ENCODE peak calls at places on chromosomes 1 and 21, in five cellular contexts. N is spleen, L is fibroblast of villous mesenchyme, F is Panc1, J is fibroblast of lung. G is an unnamed sample.

GRCh38 chr21:46159390-46159789 is 4.0 kb upstream of the FTCD start:
- DNase-seq in N (no peak), L (no peak), F (no peak), J (no peak), G (no peak)

GRCh38 chr1:31696246-31696645 is 7.6 kb downstream of the COL16A1 start:
- DNase-seq in N (no peak), L (no peak), F (no peak), J (no peak), G (no peak)

GRCh38 chr1:116763787-116764465 is 9.7 kb downstream of the CD2 start:
- DNase-seq in N (peak), L (no peak), F (no peak), J (no peak), G (no peak)

GRCh38 chr1:235278915-235279292 is 49.1 kb downstream of the ARID4B start:
- DNase-seq in N (no peak), L (no peak), F (no peak), J (no peak), G (no peak)

GRCh38 chr1:176119549-176119948 is 87.5 kb downstream of the COP1 start:
- DNase-seq in N (no peak), L (no peak), F (peak), J (peak), G (no peak)

GRCh38 chr1:53135735-53136114 is 6.7 kb downstream of the SLC1A7 start:
- DNase-seq in N (peak), L (peak), F (no peak), J (peak), G (no peak)

GRCh38 chr1:77514871-77515776 is 167.3 kb downstream of the ZZZ3 start:
- DNase-seq in N (no peak), L (peak), F (no peak), J (peak), G (no peak)

GRCh38 chr1:40224040-40224439 is 23.7 kb upstream of the TMCO2 start:
- DNase-seq in N (no peak), L (no peak), F (no peak), J (no peak), G (no peak)

GRCh38 chr1:156090822-156091188 is 8.5 kb upstream of the MEX3A start:
- DNase-seq in N (peak), L (peak), F (no peak), J (peak), G (no peak)

GRCh38 chr1:171455967-171456366 is 29.4 kb upstream of the PRRC2C start:
- DNase-seq in N (no peak), L (no peak), F (no peak), J (no peak), G (no peak)

GRCh38 chr1:151157067-151157531 is 650 bp downstream of the TNFAIP8L2 start:
- DNase-seq in N (peak), L (no peak), F (no peak), J (no peak), G (no peak)

GRCh38 chr1:91883470-91883869 is 2.5 kb downstream of the TGFBR3 start:
- DNase-seq in N (no peak), L (peak), F (no peak), J (peak), G (no peak)

GRCh38 chr1:156281281-156282142 is 1.1 kb downstream of the SMG5 start:
- DNase-seq in N (no peak), L (no peak), F (no peak), J (peak), G (no peak)

GRCh38 chr1:224783006-224783651 is 146.3 kb upstream of the DNAH14 start:
- DNase-seq in N (no peak), L (no peak), F (no peak), J (no peak), G (no peak)

GRCh38 chr1:14662116-14662515 is 63.6 kb downstream of the KAZN start:
- DNase-seq in N (no peak), L (no peak), F (no peak), J (no peak), G (no peak)

GRCh38 chr1:48066951-48067350 is 69.8 kb upstream of the TRABD2B start:
- DNase-seq in N (no peak), L (no peak), F (no peak), J (no peak), G (peak)

GRCh38 chr1:67431156-67431765 is 1.1 kb upstream of the SERBP1 start:
- DNase-seq in N (no peak), L (no peak), F (no peak), J (no peak), G (no peak)

GRCh38 chr1:15758537-15758936 is at the start of gene FBLIM1:
- DNase-seq in N (no peak), L (no peak), F (no peak), J (no peak), G (no peak)

GRCh38 chr1:186212574-186213224 is 162.4 kb downstream of the TPR start:
- DNase-seq in N (no peak), L (peak), F (peak), J (peak), G (peak)

GRCh38 chr1:37471345-37472231 is 2.8 kb upstream of the ZC3H12A start:
- DNase-seq in N (peak), L (peak), F (peak), J (peak), G (no peak)

GRCh38 chr1:154998818-154999650 is 3.6 kb upstream of the ZBTB7B start:
- DNase-seq in N (peak), L (peak), F (no peak), J (peak), G (no peak)

GRCh38 chr1:59199734-59200376 is 97.0 kb upstream of the FGGY start:
- DNase-seq in N (no peak), L (no peak), F (no peak), J (no peak), G (no peak)

GRCh38 chr21:34812510-34813265 is 143.9 kb downstream of the CLIC6 start:
- DNase-seq in N (no peak), L (peak), F (peak), J (peak), G (no peak)

GRCh38 chr1:55000110-55000815 is 1.5 kb downstream of the BSND start:
- DNase-seq in N (no peak), L (no peak), F (no peak), J (no peak), G (no peak)

DNA sequence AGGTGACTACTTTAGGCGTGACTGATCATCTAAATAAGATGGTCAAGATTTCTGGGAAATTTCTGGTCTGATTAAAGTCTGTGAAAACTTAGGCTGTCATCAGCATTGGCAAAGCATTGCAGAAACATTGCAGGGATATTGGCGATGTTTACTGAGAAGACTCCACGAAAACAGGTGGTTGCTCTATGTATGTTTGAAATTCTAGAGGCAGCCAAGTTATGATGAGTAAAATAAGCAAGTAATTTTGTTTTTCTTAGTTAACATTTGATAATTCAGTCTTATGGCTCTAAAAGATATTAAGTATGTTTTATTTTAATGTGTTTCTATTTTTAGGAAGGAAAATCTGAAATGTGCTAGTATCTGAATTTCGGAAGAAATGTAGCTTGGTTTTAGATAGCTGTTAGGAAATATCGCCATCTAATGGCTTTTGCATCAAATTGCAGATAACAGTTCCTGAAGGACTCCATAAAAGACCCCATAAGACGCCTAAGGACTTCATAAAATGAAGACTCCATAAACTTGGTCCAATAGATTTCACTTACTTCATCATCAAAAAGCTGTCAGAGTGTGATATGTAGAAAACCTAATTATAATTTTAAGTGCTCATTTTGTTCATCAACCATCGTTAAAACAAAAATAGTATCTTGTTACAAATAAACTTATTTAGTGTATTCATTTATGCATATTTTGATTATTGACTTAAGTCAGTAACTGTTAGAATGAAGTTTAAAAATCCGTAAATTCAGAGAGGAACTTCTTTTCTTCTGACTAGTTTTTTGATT is 344.6 kb downstream of the RYR2 start:
- DNase-seq in N (no peak), L (peak), F (peak), J (peak), G (no peak)
- TF ChIP-seq CTCF in N (peak), L (peak), F (peak), J (peak), G (peak)

DNA sequence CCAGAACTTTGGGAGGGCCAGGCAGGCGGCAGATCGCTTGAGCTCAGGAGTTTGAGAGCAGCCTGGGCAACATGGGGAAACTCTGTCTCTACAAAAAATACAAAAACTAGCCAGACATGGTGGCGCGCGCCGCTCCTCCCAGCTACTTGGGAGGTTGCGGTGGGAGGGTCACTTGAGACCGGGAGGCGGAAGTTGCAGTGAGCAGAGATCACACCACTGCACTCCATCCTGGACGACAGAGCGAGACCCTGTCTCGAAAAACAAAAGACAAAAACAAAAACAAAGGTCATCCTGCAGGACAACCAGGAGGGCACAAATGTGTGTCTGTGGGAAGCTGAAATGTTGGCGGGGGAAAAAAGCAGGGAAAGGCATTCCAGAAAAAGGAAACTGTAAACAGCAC is 104.1 kb upstream of the HNRNPU start:
- DNase-seq in N (peak), L (no peak), F (no peak), J (no peak), G (no peak)
- H3K4me3 ChIP-seq in N (peak), L (peak), F (no peak), J (peak), G (peak)

DNA sequence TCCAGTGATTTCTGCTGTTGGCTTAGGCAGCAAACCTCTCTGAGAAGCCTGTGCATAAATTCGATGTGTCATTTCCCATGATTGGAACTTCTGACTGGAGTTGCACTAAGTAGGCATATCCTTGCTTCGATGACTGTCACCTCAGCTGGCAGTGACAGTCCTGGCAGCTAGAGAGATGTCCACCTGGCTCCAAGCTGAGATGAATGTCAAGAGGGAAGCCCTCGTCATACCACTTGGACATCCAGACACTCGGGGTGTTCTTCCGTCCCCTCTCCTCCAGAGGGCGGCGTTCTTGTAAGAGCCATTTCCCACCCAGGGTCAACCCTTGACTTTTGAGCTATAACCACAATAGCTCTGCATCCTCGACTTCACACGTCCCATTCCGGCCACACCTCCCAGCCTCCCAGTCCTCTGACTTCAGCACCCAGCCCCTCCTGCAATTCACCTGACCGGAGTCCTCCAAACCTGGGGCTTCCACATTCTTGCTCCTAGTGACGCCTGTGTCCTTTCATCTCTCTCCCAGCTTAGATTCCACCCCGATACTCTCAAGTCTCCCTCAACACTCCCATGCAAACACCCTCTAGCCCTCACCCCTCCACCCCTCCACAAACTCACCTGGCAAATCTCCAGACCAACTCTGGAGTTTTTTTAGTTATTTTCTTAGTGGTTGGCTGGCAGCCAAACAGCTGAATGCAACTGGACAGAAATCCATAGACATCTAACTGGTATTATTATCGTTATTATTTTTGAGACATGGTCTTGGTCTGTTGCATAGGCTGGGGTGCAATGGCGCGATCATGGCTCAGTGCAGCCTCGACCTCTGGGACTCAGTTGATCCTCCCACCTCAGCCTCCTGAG is 17.4 kb downstream of the CA6 start:
- DNase-seq in N (no peak), L (peak), F (no peak), J (peak), G (no peak)
- TF ChIP-seq CTCF in N (peak), L (peak), F (peak), J (peak), G (peak)

GRCh38 chr21:37463083-37463780 is 96.7 kb downstream of the DYRK1A start:
- DNase-seq in N (no peak), L (peak), F (peak), J (peak), G (no peak)
- H3K4me3 ChIP-seq in N (peak), L (peak), F (no peak), J (peak), G (peak)